ENCODE peak calls at places on chromosome X, in four cellular contexts. D is Peyer's patch, I is GM23248, A is left ventricle myocardium inferior. U is an unnamed sample.

GRCh38 chrX:47244676-47245075 is 11.9 kb downstream of the USP11 start:
- DNase-seq in D (no peak), I (no peak), A (no peak), U (no peak)

GRCh38 chrX:110317079-110317819 is 636 bp downstream of the AMMECR1 start:
- DNase-seq in D (peak), I (peak), A (peak), U (no peak)

GRCh38 chrX:1442724-1443367 is 9.9 kb downstream of the ASMTL start:
- DNase-seq in D (peak), I (no peak), A (no peak), U (no peak)

GRCh38 chrX:13101439-13102139 is 57.2 kb upstream of the FAM9C start:
- DNase-seq in D (peak), I (peak), A (peak), U (peak)

GRCh38 chrX:131816551-131817136 is 206.5 kb upstream of the STK26 start:
- DNase-seq in D (peak), I (peak), A (no peak), U (peak)

GRCh38 chrX:124242160-124242559 is 90.3 kb upstream of the TEX13D start:
- DNase-seq in D (no peak), I (peak), A (no peak), U (no peak)

GRCh38 chrX:37425370-37425769 is 76.2 kb downstream of the PRRG1 start:
- DNase-seq in D (no peak), I (peak), A (no peak), U (no peak)

GRCh38 chrX:48785525-48786214 is 720 bp upstream of the GATA1 start:
- DNase-seq in D (no peak), I (no peak), A (no peak), U (no peak)

GRCh38 chrX:69362889-69363288 is 141.2 kb upstream of the NALF2 start:
- DNase-seq in D (no peak), I (peak), A (peak), U (no peak)

GRCh38 chrX:52574416-52575275 is 57.8 kb upstream of the XAGE1B start:
- DNase-seq in D (no peak), I (peak), A (no peak), U (peak)

GRCh38 chrX:15674514-15674898 is 9.9 kb upstream of the CLTRN start:
- DNase-seq in D (peak), I (peak), A (peak), U (peak)

GRCh38 chrX:138150709-138151108 is 560.8 kb downstream of the FGF13 start:
- DNase-seq in D (no peak), I (no peak), A (no peak), U (no peak)

GRCh38 chrX:43557792-43558191 is 98.3 kb upstream of the MAOA start:
- DNase-seq in D (peak), I (peak), A (peak), U (peak)

GRCh38 chrX:20320461-20321159 is 53.9 kb upstream of the RPS6KA3 start:
- DNase-seq in D (peak), I (no peak), A (no peak), U (no peak)

DNA sequence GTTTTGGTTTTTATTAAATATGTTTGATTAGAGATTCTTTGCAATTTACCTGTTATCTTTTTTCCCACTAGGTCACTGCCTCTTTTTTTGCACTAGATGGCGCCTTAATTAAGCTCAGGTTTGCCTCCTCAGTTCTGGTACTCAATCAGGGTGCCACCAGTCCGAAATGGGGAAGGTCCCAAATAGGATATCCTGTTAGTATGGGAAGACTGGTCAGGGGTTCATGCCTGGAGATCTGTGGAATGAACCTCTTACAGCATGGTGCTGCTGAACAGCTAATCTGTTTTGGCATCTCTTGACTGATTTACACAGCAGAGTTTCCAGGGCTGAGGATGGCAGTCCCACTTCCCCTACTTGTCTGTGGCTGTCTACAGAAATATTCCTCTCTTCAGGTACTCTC is 24.2 kb upstream of the VSIG1 start:
- DNase-seq in D (no peak), I (peak), A (no peak), U (no peak)
- H3K4me3 ChIP-seq in D (no peak), I (no peak), A (no peak), U (no peak)

DNA sequence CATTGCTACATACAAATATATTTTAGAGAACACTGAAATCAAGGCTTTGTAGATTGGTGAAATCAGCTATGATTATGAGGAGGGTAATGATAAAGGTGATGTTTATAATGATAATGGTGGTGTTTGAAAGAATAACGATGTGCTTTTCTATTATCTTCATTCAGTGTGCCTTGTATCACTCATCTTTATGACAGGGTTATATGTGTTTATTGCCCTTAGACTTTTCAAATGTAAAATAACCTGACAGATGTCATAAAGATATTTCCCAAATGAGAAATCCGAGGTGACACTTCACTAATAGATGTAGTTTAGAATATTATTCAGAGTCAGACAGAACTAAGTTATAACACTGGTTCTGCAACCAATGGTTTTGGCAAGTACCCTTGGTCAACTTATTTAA is 323.0 kb upstream of the SPANXN4 start:
- DNase-seq in D (no peak), I (no peak), A (no peak), U (no peak)
- H3K27ac ChIP-seq in D (no peak), I (no peak), A (no peak), U (no peak)

GRCh38 chrX:134026732-134027311 is 41.4 kb upstream of the GPC3 start:
- DNase-seq in D (no peak), I (peak), A (no peak), U (no peak)
- H3K4me3 ChIP-seq in D (no peak), I (no peak), A (peak), U (no peak)

GRCh38 chrX:129741880-129742758 is 3.3 kb downstream of the XPNPEP2 start:
- DNase-seq in D (no peak), I (no peak), A (no peak), U (no peak)
- H3K27ac ChIP-seq in D (no peak), I (no peak), A (no peak), U (no peak)

GRCh38 chrX:39767446-39767845 is 330.3 kb downstream of the BCOR start:
- DNase-seq in D (no peak), I (peak), A (no peak), U (no peak)

GRCh38 chrX:39766085-39766726 is 331.6 kb downstream of the BCOR start:
- DNase-seq in D (no peak), I (no peak), A (no peak), U (no peak)

GRCh38 chrX:39769748-39770147 is 328.0 kb downstream of the BCOR start:
- DNase-seq in D (no peak), I (no peak), A (no peak), U (no peak)

GRCh38 chrX:39764441-39764914 is 333.3 kb downstream of the BCOR start:
- DNase-seq in D (no peak), I (no peak), A (no peak), U (no peak)

GRCh38 chrX:39766882-39767281 is 330.9 kb downstream of the BCOR start:
- DNase-seq in D (no peak), I (no peak), A (peak), U (no peak)
- H3K4me3 ChIP-seq in D (no peak), I (no peak), A (no peak), U (no peak)

GRCh38 chrX:40546870-40547269 is 33.9 kb upstream of the ATP6AP2 start:
- DNase-seq in D (no peak), I (no peak), A (no peak), U (no peak)

GRCh38 chrX:40544343-40545250 is 36.2 kb upstream of the ATP6AP2 start:
- DNase-seq in D (no peak), I (peak), A (no peak), U (no peak)

GRCh38 chrX:40542972-40543371 is 37.8 kb upstream of the ATP6AP2 start:
- DNase-seq in D (no peak), I (no peak), A (no peak), U (no peak)

GRCh38 chrX:40542208-40542607 is 38.6 kb upstream of the ATP6AP2 start:
- DNase-seq in D (no peak), I (no peak), A (no peak), U (no peak)

GRCh38 chrX:40543661-40544328 is 37.0 kb upstream of the ATP6AP2 start:
- DNase-seq in D (no peak), I (peak), A (no peak), U (no peak)
- H3K27ac ChIP-seq in D (no peak), I (no peak), A (no peak), U (no peak)

U was measured in effector memory CD4-positive, alpha-beta T cell.